ENCODE peak calls at places on chromosomes 13 and 19, in eight cellular contexts. One of them, this sample, is unnamed.

GRCh38 chr19:2567580-2567979 is 91.7 kb downstream of the GADD45B start:
- DNase-seq in tibial nerve: peak; percentile 61
- DNase-seq in H1: no peak
- DNase-seq in lower leg skin: peak; percentile 93
- DNase-seq in body of pancreas: no peak
- DNase-seq in Peyer's patch: no peak
- DNase-seq in IMR-90: no peak
- DNase-seq in breast epithelium: no peak
- DNase-seq in this sample: no peak

GRCh38 chr19:29795882-29796523 is 15.8 kb upstream of the CCNE1 start:
- DNase-seq in IMR-90: no peak
- DNase-seq in Peyer's patch: no peak
- DNase-seq in lower leg skin: no peak
- DNase-seq in body of pancreas: no peak
- DNase-seq in breast epithelium: no peak
- DNase-seq in H1: no peak
- DNase-seq in tibial nerve: no peak
- DNase-seq in this sample: no peak

GRCh38 chr13:76822691-76823267 is 63.4 kb downstream of the KCTD12 start:
- DNase-seq in H1: no peak
- DNase-seq in IMR-90: peak; percentile 34
- DNase-seq in lower leg skin: no peak
- DNase-seq in body of pancreas: no peak
- DNase-seq in tibial nerve: no peak
- DNase-seq in breast epithelium: no peak
- DNase-seq in Peyer's patch: no peak
- DNase-seq in this sample: no peak

GRCh38 chr13:61413572-61413971 is 2.1 kb downstream of the PCDH20 start:
- DNase-seq in H1: peak; percentile 54
- DNase-seq in body of pancreas: no peak
- DNase-seq in tibial nerve: no peak
- DNase-seq in IMR-90: no peak
- DNase-seq in Peyer's patch: no peak
- DNase-seq in breast epithelium: no peak
- DNase-seq in lower leg skin: peak; percentile 63
- DNase-seq in this sample: no peak

GRCh38 chr19:58469241-58470013 is 2.5 kb downstream of the ZNF324 start:
- DNase-seq in body of pancreas: no peak
- DNase-seq in lower leg skin: no peak
- DNase-seq in tibial nerve: no peak
- DNase-seq in Peyer's patch: no peak
- DNase-seq in breast epithelium: no peak
- DNase-seq in H1: no peak
- DNase-seq in IMR-90: no peak
- DNase-seq in this sample: no peak

GRCh38 chr13:39016789-39017188 is 21.1 kb downstream of the PROSER1 start:
- DNase-seq in IMR-90: peak; percentile 8
- DNase-seq in lower leg skin: no peak
- DNase-seq in H1: no peak
- DNase-seq in breast epithelium: no peak
- DNase-seq in tibial nerve: no peak
- DNase-seq in body of pancreas: no peak
- DNase-seq in Peyer's patch: no peak
- DNase-seq in this sample: no peak

GRCh38 chr13:28463481-28463880 is 31.4 kb downstream of the FLT1 start:
- DNase-seq in IMR-90: peak; percentile 27
- DNase-seq in body of pancreas: no peak
- DNase-seq in Peyer's patch: no peak
- DNase-seq in breast epithelium: no peak
- DNase-seq in lower leg skin: no peak
- DNase-seq in tibial nerve: no peak
- DNase-seq in H1: no peak
- DNase-seq in this sample: no peak

GRCh38 chr19:49249933-49250332 is 75.1 kb downstream of the SLC6A16 start:
- DNase-seq in lower leg skin: no peak
- DNase-seq in H1: no peak
- DNase-seq in body of pancreas: no peak
- DNase-seq in tibial nerve: no peak
- DNase-seq in Peyer's patch: no peak
- DNase-seq in breast epithelium: no peak
- DNase-seq in IMR-90: no peak
- DNase-seq in this sample: no peak

GRCh38 chr13:107554355-107554905 is 660.9 kb downstream of the LIG4 start:
- DNase-seq in H1: no peak
- DNase-seq in breast epithelium: no peak
- DNase-seq in body of pancreas: no peak
- DNase-seq in lower leg skin: no peak
- DNase-seq in IMR-90: peak; percentile 4
- DNase-seq in Peyer's patch: no peak
- DNase-seq in tibial nerve: no peak
- DNase-seq in this sample: no peak

GRCh38 chr19:41421314-41421713 is 5.9 kb downstream of the B3GNT8 start:
- DNase-seq in IMR-90: no peak
- DNase-seq in breast epithelium: no peak
- DNase-seq in body of pancreas: no peak
- DNase-seq in tibial nerve: no peak
- DNase-seq in lower leg skin: no peak
- DNase-seq in H1: no peak
- DNase-seq in Peyer's patch: no peak
- DNase-seq in this sample: no peak

GRCh38 chr13:26220575-26220974 is 1.5 kb downstream of the RNF6 start:
- DNase-seq in lower leg skin: no peak
- DNase-seq in body of pancreas: no peak
- DNase-seq in IMR-90: peak; percentile 68
- DNase-seq in Peyer's patch: no peak
- DNase-seq in breast epithelium: no peak
- DNase-seq in tibial nerve: no peak
- DNase-seq in H1: no peak
- DNase-seq in this sample: no peak

GRCh38 chr13:31424130-31424729 is 224.5 kb downstream of the B3GLCT start:
- DNase-seq in Peyer's patch: peak; percentile 68
- DNase-seq in lower leg skin: peak; percentile 93
- DNase-seq in tibial nerve: peak; percentile 75
- DNase-seq in IMR-90: peak; percentile 73
- DNase-seq in H1: peak; percentile 75
- DNase-seq in body of pancreas: peak; percentile 75
- DNase-seq in breast epithelium: peak; percentile 73
- DNase-seq in this sample: peak; percentile 15

GRCh38 chr19:7925171-7925837 is 631 bp downstream of the CTXN1 start:
- DNase-seq in IMR-90: peak; percentile 73
- DNase-seq in Peyer's patch: peak; percentile 68
- DNase-seq in breast epithelium: no peak
- DNase-seq in body of pancreas: peak; percentile 64
- DNase-seq in lower leg skin: peak; percentile 94
- DNase-seq in tibial nerve: peak; percentile 59
- DNase-seq in H1: peak; percentile 99
- DNase-seq in this sample: peak; percentile 94

GRCh38 chr13:107208889-107209288 is 641.0 kb upstream of the ARGLU1 start:
- DNase-seq in tibial nerve: no peak
- DNase-seq in IMR-90: no peak
- DNase-seq in H1: no peak
- DNase-seq in Peyer's patch: no peak
- DNase-seq in body of pancreas: no peak
- DNase-seq in breast epithelium: no peak
- DNase-seq in lower leg skin: no peak
- DNase-seq in this sample: no peak

GRCh38 chr13:59409211-59409610 is 754.5 kb downstream of the DIAPH3 start:
- DNase-seq in H1: peak; percentile 53
- DNase-seq in IMR-90: peak; percentile 58
- DNase-seq in Peyer's patch: no peak
- DNase-seq in lower leg skin: no peak
- DNase-seq in tibial nerve: no peak
- DNase-seq in breast epithelium: no peak
- DNase-seq in body of pancreas: peak; percentile 91
- DNase-seq in this sample: no peak

GRCh38 chr13:27415116-27415515 is 9.3 kb upstream of the GTF3A start:
- DNase-seq in Peyer's patch: no peak
- DNase-seq in lower leg skin: no peak
- DNase-seq in H1: no peak
- DNase-seq in IMR-90: no peak
- DNase-seq in tibial nerve: no peak
- DNase-seq in breast epithelium: no peak
- DNase-seq in body of pancreas: no peak
- DNase-seq in this sample: no peak

GRCh38 chr13:78238911-78239310 is 320.3 kb upstream of the EDNRB start:
- DNase-seq in Peyer's patch: no peak
- DNase-seq in H1: no peak
- DNase-seq in tibial nerve: no peak
- DNase-seq in body of pancreas: no peak
- DNase-seq in IMR-90: no peak
- DNase-seq in lower leg skin: no peak
- DNase-seq in breast epithelium: no peak
- DNase-seq in this sample: no peak

GRCh38 chr19:17873661-17874422 is 2.1 kb downstream of the SLC5A5 start:
- DNase-seq in tibial nerve: no peak
- DNase-seq in lower leg skin: no peak
- DNase-seq in H1: peak; percentile 91
- DNase-seq in breast epithelium: no peak
- DNase-seq in body of pancreas: no peak
- DNase-seq in Peyer's patch: peak; percentile 79
- DNase-seq in IMR-90: no peak
- DNase-seq in this sample: peak; percentile 88

GRCh38 chr19:17766543-17767131 is 15.4 kb downstream of the FCHO1 start:
- DNase-seq in Peyer's patch: peak; percentile 75
- DNase-seq in breast epithelium: peak; percentile 71
- DNase-seq in lower leg skin: peak; percentile 94
- DNase-seq in body of pancreas: peak; percentile 88
- DNase-seq in IMR-90: peak; percentile 77
- DNase-seq in H1: peak; percentile 94
- DNase-seq in tibial nerve: peak; percentile 77
- DNase-seq in this sample: no peak

GRCh38 chr13:39531646-39532045 is 71.3 kb downstream of the LHFPL6 start:
- DNase-seq in body of pancreas: no peak
- DNase-seq in tibial nerve: no peak
- DNase-seq in H1: no peak
- DNase-seq in lower leg skin: no peak
- DNase-seq in IMR-90: peak; percentile 32
- DNase-seq in breast epithelium: no peak
- DNase-seq in Peyer's patch: no peak
- DNase-seq in this sample: no peak

GRCh38 chr19:58091251-58091995 is 6.6 kb downstream of the ZSCAN18 start:
- DNase-seq in lower leg skin: no peak
- DNase-seq in tibial nerve: no peak
- DNase-seq in body of pancreas: no peak
- DNase-seq in IMR-90: no peak
- DNase-seq in H1: no peak
- DNase-seq in Peyer's patch: no peak
- DNase-seq in breast epithelium: no peak
- DNase-seq in this sample: no peak

GRCh38 chr19:9309139-9309973 is at the start of gene ZNF699:
- DNase-seq in IMR-90: peak; percentile 96
- DNase-seq in tibial nerve: peak; percentile 95
- DNase-seq in body of pancreas: peak; percentile 98
- DNase-seq in lower leg skin: peak; percentile 100
- DNase-seq in Peyer's patch: peak; percentile 99
- DNase-seq in breast epithelium: peak; percentile 98
- DNase-seq in H1: peak; percentile 97
- DNase-seq in this sample: peak; percentile 81
- TF ChIP-seq POLR2A in IMR-90: peak; percentile 81
- TF ChIP-seq POLR2A in tibial nerve: peak; percentile 31
- TF ChIP-seq POLR2A in body of pancreas: peak; percentile 78
- TF ChIP-seq POLR2A in lower leg skin: no peak
- TF ChIP-seq POLR2A in Peyer's patch: peak; percentile 73
- TF ChIP-seq POLR2A in breast epithelium: peak; percentile 21
- TF ChIP-seq POLR2A in H1: peak; percentile 63
- TF ChIP-seq POLR2A in this sample: peak; percentile 61

DNA sequence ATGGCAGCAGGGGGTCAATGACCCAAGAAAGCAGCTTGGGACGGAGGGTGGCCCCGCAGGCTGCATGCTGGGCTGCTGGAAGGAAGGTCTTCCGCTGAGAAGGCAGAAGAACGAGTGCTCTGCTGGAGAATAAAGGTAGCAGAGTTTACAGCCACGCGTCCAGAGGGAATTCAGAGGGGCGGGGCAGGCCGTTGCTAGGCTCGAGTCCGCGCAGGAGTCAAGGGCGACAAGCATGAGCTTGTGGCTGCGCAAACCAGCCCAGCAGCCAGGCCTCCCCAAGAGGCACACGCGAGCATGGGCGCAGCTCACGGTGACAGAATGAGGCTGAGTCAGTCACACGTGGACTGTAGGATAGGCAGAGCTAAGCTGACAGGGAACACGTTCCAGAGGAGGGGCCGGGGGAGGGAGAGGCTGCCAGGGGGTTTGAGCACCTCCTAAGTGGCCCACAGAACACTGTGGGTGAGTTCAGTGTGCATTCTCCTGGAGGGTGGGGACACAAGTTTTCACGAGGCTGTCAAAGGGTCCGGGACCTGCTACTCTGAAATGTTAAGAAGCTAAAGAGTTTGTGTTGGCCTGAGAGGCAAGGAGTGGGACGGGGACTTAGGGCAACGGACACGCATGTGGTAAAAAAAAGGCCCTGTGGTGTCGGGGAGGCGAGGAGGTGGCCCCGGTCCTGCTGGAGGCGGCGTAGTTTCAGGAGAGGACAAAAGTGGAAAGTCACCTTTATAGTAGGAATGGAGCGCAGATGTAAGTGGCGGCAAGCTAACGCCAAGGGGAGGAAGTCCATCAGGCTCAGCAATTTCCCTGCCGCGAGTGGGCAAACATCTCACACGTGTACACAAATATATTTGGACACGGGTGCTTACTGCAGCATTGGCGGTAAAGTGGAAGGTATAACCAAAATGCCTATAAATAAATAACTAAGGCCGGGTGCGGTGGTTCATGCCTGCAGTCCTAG is 17.7 kb downstream of the RFX2 start:
- DNase-seq in body of pancreas: peak; percentile 81
- DNase-seq in lower leg skin: peak; percentile 96
- DNase-seq in IMR-90: peak; percentile 88
- DNase-seq in H1: no peak
- DNase-seq in Peyer's patch: no peak
- DNase-seq in breast epithelium: peak; percentile 82
- DNase-seq in tibial nerve: peak; percentile 61
- DNase-seq in this sample: no peak
- TF ChIP-seq POLR2A in body of pancreas: peak; percentile 54
- TF ChIP-seq POLR2A in lower leg skin: no peak
- TF ChIP-seq POLR2A in IMR-90: peak; percentile 51
- TF ChIP-seq POLR2A in H1: no peak
- TF ChIP-seq POLR2A in Peyer's patch: peak; percentile 43
- TF ChIP-seq POLR2A in breast epithelium: no peak
- TF ChIP-seq POLR2A in tibial nerve: no peak
- TF ChIP-seq POLR2A in this sample: no peak

DNA sequence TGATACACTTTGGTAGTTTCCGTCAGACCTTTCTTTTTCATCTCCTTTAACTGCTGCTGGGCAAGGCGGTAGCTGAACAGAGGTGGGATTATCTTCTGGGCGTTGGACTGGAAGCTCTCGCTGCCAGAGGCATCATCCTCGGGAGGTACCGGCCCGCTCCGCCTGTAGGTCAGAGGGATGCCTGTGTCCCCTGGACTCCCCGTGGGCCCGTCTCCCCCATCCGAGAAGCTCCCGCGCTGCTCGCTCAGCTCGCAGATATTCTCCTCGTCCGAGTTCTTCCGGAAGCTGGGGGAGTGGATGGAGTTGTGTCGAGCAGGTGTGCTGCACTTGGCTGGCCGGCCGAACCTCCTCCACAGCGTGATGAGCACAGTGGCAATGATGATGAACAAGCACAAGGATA is 27.7 kb downstream of the THSD1 start:
- DNase-seq in H1: no peak
- DNase-seq in Peyer's patch: no peak
- DNase-seq in body of pancreas: no peak
- DNase-seq in tibial nerve: no peak
- DNase-seq in IMR-90: no peak
- DNase-seq in breast epithelium: no peak
- DNase-seq in lower leg skin: no peak
- DNase-seq in this sample: no peak
- TF ChIP-seq POLR2A in H1: no peak
- TF ChIP-seq POLR2A in Peyer's patch: no peak
- TF ChIP-seq POLR2A in body of pancreas: no peak
- TF ChIP-seq POLR2A in tibial nerve: no peak
- TF ChIP-seq POLR2A in IMR-90: no peak
- TF ChIP-seq POLR2A in breast epithelium: no peak
- TF ChIP-seq POLR2A in lower leg skin: no peak
- TF ChIP-seq POLR2A in this sample: no peak

GRCh38 chr19:1472227-1473055 is 6.6 kb downstream of the C19orf25 start:
- DNase-seq in H1: no peak
- DNase-seq in breast epithelium: no peak
- DNase-seq in body of pancreas: no peak
- DNase-seq in IMR-90: no peak
- DNase-seq in lower leg skin: no peak
- DNase-seq in tibial nerve: no peak
- DNase-seq in Peyer's patch: no peak
- DNase-seq in this sample: no peak
- TF ChIP-seq POLR2A in H1: no peak
- TF ChIP-seq POLR2A in breast epithelium: no peak
- TF ChIP-seq POLR2A in body of pancreas: no peak
- TF ChIP-seq POLR2A in IMR-90: no peak
- TF ChIP-seq POLR2A in lower leg skin: no peak
- TF ChIP-seq POLR2A in tibial nerve: no peak
- TF ChIP-seq POLR2A in Peyer's patch: no peak
- TF ChIP-seq POLR2A in this sample: no peak